ENCODE peak calls at places on chromosomes 5 and 9, in five cellular contexts. T is WERI-Rb-1, J is tibial artery, K is MM.1S, S is body of pancreas. G is an unnamed sample.

GRCh38 chr9:684055-684949 is 157.2 kb upstream of the DMRT1 start:
- DNase-seq in T (peak; percentile 72), J (no peak), K (no peak), S (no peak), G (no peak)

GRCh38 chr5:162189719-162190118 is 122.1 kb downstream of the GABRG2 start:
- DNase-seq in T (no peak), J (no peak), K (no peak), S (no peak), G (no peak)

GRCh38 chr5:10652151-10652550 is 88.3 kb downstream of the ANKRD33B start:
- DNase-seq in T (no peak), J (no peak), K (no peak), S (no peak), G (no peak)

GRCh38 chr5:14156611-14157493 is 13.7 kb downstream of the TRIO start:
- DNase-seq in T (no peak), J (no peak), K (no peak), S (no peak), G (no peak)

GRCh38 chr5:2251298-2251697 is 368.6 kb upstream of the IRX4 start:
- DNase-seq in T (no peak), J (no peak), K (no peak), S (no peak), G (no peak)

GRCh38 chr9:72636621-72637020 is 115.2 kb downstream of the TMC1 start:
- DNase-seq in T (no peak), J (no peak), K (no peak), S (no peak), G (no peak)

GRCh38 chr5:38576442-38576841 is 20.0 kb upstream of the LIFR start:
- DNase-seq in T (no peak), J (no peak), K (no peak), S (peak; percentile 30), G (no peak)

GRCh38 chr9:35102465-35102768 is 514 bp downstream of the STOML2 start:
- DNase-seq in T (no peak), J (no peak), K (no peak), S (no peak), G (peak; percentile 78)

GRCh38 chr9:109604788-109605187 is 106.7 kb upstream of the PTPN3 start:
- DNase-seq in T (no peak), J (no peak), K (no peak), S (no peak), G (no peak)

GRCh38 chr5:137560414-137560813 is 61.3 kb upstream of the SPOCK1 start:
- DNase-seq in T (no peak), J (no peak), K (no peak), S (no peak), G (no peak)

GRCh38 chr5:170159101-170159698 is 53.5 kb downstream of the FOXI1 start:
- DNase-seq in T (no peak), J (no peak), K (no peak), S (no peak), G (no peak)

GRCh38 chr9:34140853-34141252 is 14.4 kb upstream of the DCAF12 start:
- DNase-seq in T (no peak), J (no peak), K (no peak), S (no peak), G (no peak)

GRCh38 chr9:133347515-133347984 is 381 bp downstream of the MED22 start:
- DNase-seq in T (no peak), J (no peak), K (peak; percentile 43), S (peak; percentile 43), G (peak; percentile 62)

GRCh38 chr5:58069846-58070245 is 390.0 kb downstream of the PLK2 start:
- DNase-seq in T (no peak), J (no peak), K (no peak), S (no peak), G (no peak)

GRCh38 chr9:100598641-100599145 is 20.8 kb downstream of the CAVIN4 start:
- DNase-seq in T (peak; percentile 97), J (peak; percentile 79), K (peak; percentile 94), S (peak; percentile 88), G (peak; percentile 88)

GRCh38 chr9:99040254-99040653 is 64.7 kb upstream of the TGFBR1 start:
- DNase-seq in T (no peak), J (no peak), K (no peak), S (no peak), G (no peak)

GRCh38 chr5:120539471-120539870 is 75.4 kb downstream of the PRR16 start:
- DNase-seq in T (no peak), J (no peak), K (no peak), S (no peak), G (no peak)

GRCh38 chr9:134631881-134632280 is 9.7 kb upstream of the COL5A1 start:
- DNase-seq in T (peak; percentile 24), J (no peak), K (no peak), S (no peak), G (no peak)

GRCh38 chr5:141951341-141951781 is 6.6 kb downstream of the PCDH12 start:
- DNase-seq in T (peak; percentile 59), J (peak; percentile 53), K (no peak), S (no peak), G (no peak)

GRCh38 chr5:16135003-16135402 is 44.6 kb downstream of the MARCHF11 start:
- DNase-seq in T (no peak), J (no peak), K (no peak), S (no peak), G (no peak)

GRCh38 chr5:38382898-38383297 is 124.5 kb downstream of the EGFLAM start:
- DNase-seq in T (peak; percentile 85), J (peak; percentile 78), K (peak; percentile 70), S (peak; percentile 67), G (peak; percentile 64)

GRCh38 chr5:116583085-116583766 is 8.6 kb upstream of the SEMA6A start:
- DNase-seq in T (no peak), J (no peak), K (no peak), S (no peak), G (no peak)

GRCh38 chr5:38039091-38039490 is 199.2 kb upstream of the GDNF start:
- DNase-seq in T (no peak), J (no peak), K (no peak), S (no peak), G (no peak)

GRCh38 chr9:77469515-77470197 is 178.5 kb downstream of the GNA14 start:
- DNase-seq in T (no peak), J (no peak), K (no peak), S (no peak), G (no peak)

GRCh38 chr5:45376463-45376862 is 319.7 kb downstream of the HCN1 start:
- DNase-seq in T (no peak), J (no peak), K (no peak), S (no peak), G (no peak)

GRCh38 chr5:119356384-119357188 is 767 bp downstream of the TNFAIP8 start:
- DNase-seq in T (no peak), J (no peak), K (no peak), S (no peak), G (no peak)

GRCh38 chr9:75378036-75378435 is 289.7 kb downstream of the OSTF1 start:
- DNase-seq in T (peak; percentile 72), J (peak; percentile 89), K (no peak), S (peak; percentile 23), G (peak; percentile 81)

GRCh38 chr9:37395229-37395628 is 27.3 kb upstream of the GRHPR start:
- DNase-seq in T (no peak), J (no peak), K (no peak), S (peak; percentile 31), G (no peak)
- H3K27ac ChIP-seq in T (no peak overlapping the region), J (no peak overlapping the region), K (no peak overlapping the region), S (peak overlapping the region; percentile 27), G (no peak overlapping the region)

GRCh38 chr9:130119521-130120206 is 52.5 kb upstream of the NCS1 start:
- DNase-seq in T (no peak), J (no peak), K (no peak), S (no peak), G (no peak)

GRCh38 chr9:130118841-130119520 is 53.2 kb upstream of the NCS1 start:
- DNase-seq in T (peak; percentile 91), J (no peak), K (no peak), S (no peak), G (no peak)

GRCh38 chr9:130116346-130116745 is 55.9 kb upstream of the NCS1 start:
- DNase-seq in T (no peak), J (no peak), K (no peak), S (no peak), G (no peak)

GRCh38 chr9:130117376-130117775 is 54.8 kb upstream of the NCS1 start:
- DNase-seq in T (peak; percentile 88), J (no peak), K (no peak), S (no peak), G (no peak)

GRCh38 chr9:130117816-130118632 is 54.2 kb upstream of the NCS1 start:
- DNase-seq in T (peak; percentile 88), J (peak; percentile 82), K (no peak), S (no peak), G (peak; percentile 69)
- H3K27ac ChIP-seq in T (peak overlapping the region; percentile 86), J (peak overlapping the region; percentile 77), K (no peak overlapping the region), S (no peak overlapping the region), G (no peak overlapping the region)

GRCh38 chr5:54066433-54066832 is 243.9 kb downstream of the ARL15 start:
- DNase-seq in T (no peak), J (no peak), K (no peak), S (no peak), G (no peak)

GRCh38 chr5:54063817-54064216 is 246.6 kb downstream of the ARL15 start:
- DNase-seq in T (no peak), J (no peak), K (no peak), S (no peak), G (no peak)

GRCh38 chr5:54062958-54063357 is 247.4 kb downstream of the ARL15 start:
- DNase-seq in T (no peak), J (no peak), K (no peak), S (no peak), G (no peak)
- H3K27ac ChIP-seq in T (no peak overlapping the region), J (no peak overlapping the region), K (no peak overlapping the region), S (no peak overlapping the region), G (peak overlapping the region; percentile 33)

GRCh38 chr9:131084661-131085369 is 11.5 kb upstream of the AIF1L start:
- DNase-seq in T (no peak), J (no peak), K (no peak), S (no peak), G (no peak)

GRCh38 chr9:131087354-131087893 is 8.9 kb upstream of the AIF1L start:
- DNase-seq in T (no peak), J (no peak), K (no peak), S (no peak), G (no peak)

GRCh38 chr9:131081868-131082267 is 14.5 kb upstream of the AIF1L start:
- DNase-seq in T (no peak), J (no peak), K (no peak), S (no peak), G (no peak)

GRCh38 chr9:131082774-131083512 is 13.4 kb upstream of the AIF1L start:
- DNase-seq in T (no peak), J (no peak), K (no peak), S (no peak), G (no peak)

DNA sequence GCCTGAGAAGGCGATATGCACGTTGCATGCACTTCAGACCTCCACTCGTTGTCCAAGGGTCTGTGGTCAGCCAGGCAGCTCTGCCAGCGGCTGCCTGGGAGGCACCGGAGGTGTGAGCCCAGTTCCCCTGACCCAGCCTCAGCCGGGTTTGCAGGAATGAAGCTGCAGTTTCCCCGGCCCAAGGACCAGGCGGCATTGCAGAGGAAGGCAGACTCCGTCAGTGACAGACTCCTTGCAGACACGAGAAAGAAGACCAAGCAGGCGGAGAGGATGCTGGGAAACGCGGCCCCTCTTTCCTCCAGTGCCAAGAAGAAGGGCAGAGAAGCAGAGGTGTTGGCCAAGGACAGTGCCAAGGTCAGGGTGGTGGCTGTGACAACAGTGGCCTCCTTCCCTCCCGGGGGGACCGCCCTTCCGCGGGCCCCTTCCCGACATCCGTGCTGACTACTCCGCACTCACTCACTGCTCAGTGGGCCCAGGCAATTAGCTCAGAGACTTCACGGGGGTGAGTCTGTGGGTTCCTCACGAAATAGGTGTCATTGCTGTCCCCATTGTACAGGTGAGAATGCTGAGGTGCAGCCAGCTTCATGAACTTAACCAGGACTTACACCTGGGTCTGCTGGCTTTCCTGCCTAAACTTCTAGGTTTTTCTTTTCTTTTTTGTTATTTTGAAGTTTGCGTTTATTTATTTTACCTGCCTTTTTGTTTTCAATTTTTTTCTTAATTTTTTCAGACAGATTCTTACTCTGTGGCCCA is 10.8 kb upstream of the AIF1L start:
- DNase-seq in T (no peak), J (no peak), K (no peak), S (no peak), G (no peak)
- H3K27ac ChIP-seq in T (no peak overlapping the region), J (no peak overlapping the region), K (no peak overlapping the region), S (no peak overlapping the region), G (no peak overlapping the region)